ENCODE peak calls at places on chromosomes 16 and 17, in four cellular contexts. J is HCT116, T is SK-N-SH, X is K562. L is an unnamed sample.
A peak's percentile ranks its signal among the peaks of the same experiment; 100 is the strongest.

GRCh38 chr16:13852827-13853226 is 67.1 kb upstream of the ERCC4 start:
- DNase-seq in J (no peak), T (no peak), X (no peak), L (no peak)

GRCh38 chr16:83066011-83066410 is 439.2 kb downstream of the CDH13 start:
- DNase-seq in J (no peak), T (no peak), X (no peak), L (no peak)

GRCh38 chr16:2233872-2234812 is 2.1 kb upstream of the DNASE1L2 start:
- DNase-seq in J (no peak), T (no peak), X (no peak), L (no peak)

GRCh38 chr16:86107190-86107589 is 208.2 kb downstream of the IRF8 start:
- DNase-seq in J (no peak), T (no peak), X (no peak), L (no peak)

GRCh38 chr17:75271955-75272847 is 1.2 kb upstream of the MIF4GD start:
- DNase-seq in J (no peak), T (peak; percentile 78), X (peak; percentile 16), L (no peak)

GRCh38 chr16:67431805-67432476 is 1.0 kb downstream of the HSD11B2 start:
- DNase-seq in J (no peak), T (peak; percentile 51), X (no peak), L (no peak)

GRCh38 chr16:66911112-66911511 is 7.6 kb downstream of the CDH16 start:
- DNase-seq in J (no peak), T (no peak), X (no peak), L (no peak)

GRCh38 chr16:21302898-21303528 is 24.9 kb upstream of the CRYM start:
- DNase-seq in J (peak; percentile 28), T (no peak), X (peak; percentile 23), L (no peak)

GRCh38 chr16:74650966-74651567 is 15.6 kb downstream of the RFWD3 start:
- DNase-seq in J (peak; percentile 2), T (peak; percentile 31), X (no peak), L (no peak)

GRCh38 chr16:81261049-81261648 is 22.7 kb downstream of the BCO1 start:
- DNase-seq in J (peak; percentile 29), T (peak; percentile 36), X (peak; percentile 80), L (no peak)

GRCh38 chr17:2795412-2796163 is 650 bp upstream of the RAP1GAP2 start:
- DNase-seq in J (no peak), T (no peak), X (no peak), L (no peak)

GRCh38 chr16:85381738-85382592 is 231.2 kb upstream of the GSE1 start:
- DNase-seq in J (no peak), T (peak; percentile 87), X (peak; percentile 98), L (no peak)

GRCh38 chr16:82995927-82996441 is 369.2 kb downstream of the CDH13 start:
- DNase-seq in J (no peak), T (no peak), X (no peak), L (no peak)

GRCh38 chr16:35170610-35171009 is 1711.2 kb downstream of the TP53TG3F start:
- DNase-seq in J (no peak), T (no peak), X (no peak), L (no peak)

GRCh38 chr16:568401-569258 is 1.1 kb upstream of the PIGQ start:
- DNase-seq in J (no peak), T (no peak), X (peak; percentile 74), L (no peak)

GRCh38 chr16:564690-565419 is 1.9 kb upstream of the NHLRC4 start:
- DNase-seq in J (no peak), T (peak; percentile 62), X (no peak), L (no peak)

GRCh38 chr16:565420-566330 is 1.1 kb upstream of the NHLRC4 start:
- DNase-seq in J (no peak), T (peak; percentile 98), X (peak; percentile 49), L (peak; percentile 56)

GRCh38 chr16:567362-568256 is 804 bp downstream of the NHLRC4 start:
- DNase-seq in J (no peak), T (no peak), X (no peak), L (no peak)

GRCh38 chr16:566475-567361 is at the start of gene NHLRC4:
- DNase-seq in J (no peak), T (peak; percentile 80), X (peak; percentile 74), L (peak; percentile 89)
- TF ChIP-seq JUND in J (no peak), T (no peak), X (peak; percentile 89), L (no peak)

GRCh38 chr17:30116661-30117547 is at the start of gene NSRP1:
- DNase-seq in J (peak; percentile 88), T (peak; percentile 87), X (peak; percentile 90), L (peak; percentile 97)

GRCh38 chr17:30116345-30116660 is 313 bp upstream of the NSRP1 start:
- DNase-seq in J (no peak), T (no peak), X (peak; percentile 9), L (no peak)

GRCh38 chr17:30113213-30113612 is 3.4 kb upstream of the NSRP1 start:
- DNase-seq in J (no peak), T (no peak), X (no peak), L (peak; percentile 72)

GRCh38 chr17:30112794-30113193 is 3.8 kb upstream of the NSRP1 start:
- DNase-seq in J (no peak), T (no peak), X (no peak), L (no peak)

DNA sequence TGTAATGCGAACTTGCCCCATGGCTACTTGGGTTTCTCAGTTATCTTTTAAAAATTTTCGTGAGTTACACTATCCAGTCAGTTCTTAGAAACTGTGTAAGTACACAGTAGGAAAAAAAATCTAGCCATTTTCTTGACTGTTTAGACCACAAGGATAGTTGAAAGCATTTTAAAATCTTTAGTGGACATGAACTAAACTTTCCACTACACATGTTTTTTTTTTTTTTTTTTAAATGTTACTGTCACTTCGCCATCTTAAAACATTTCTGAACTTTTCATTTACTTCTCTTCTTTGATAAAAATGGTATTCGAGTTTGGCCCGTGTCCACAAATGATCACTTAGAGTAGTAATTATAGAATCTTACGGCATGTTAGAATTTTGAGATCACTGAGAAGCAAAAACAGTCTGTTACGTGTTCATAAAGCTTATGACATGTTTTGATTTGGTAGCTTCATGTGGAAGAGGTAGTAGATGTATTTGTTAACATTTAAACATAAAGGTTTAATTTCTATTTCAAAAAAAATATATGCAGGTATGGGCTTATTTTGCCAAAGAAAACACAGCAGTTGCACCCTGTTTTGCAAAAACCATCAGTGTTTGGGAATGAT is 1.0 kb downstream of the NSRP1 start:
- DNase-seq in J (no peak), T (no peak), X (no peak), L (no peak)
- TF ChIP-seq JUND in J (no peak), T (no peak), X (no peak), L (no peak)

GRCh38 chr16:27426423-27427408 is 24.7 kb downstream of the IL21R start:
- DNase-seq in J (peak; percentile 28), T (no peak), X (peak; percentile 31), L (no peak)
- TF ChIP-seq JUND in J (peak; percentile 11), T (peak; percentile 59), X (no peak), L (no peak)

GRCh38 chr17:56891751-56892150 is 22.1 kb downstream of the TRIM25 start:
- DNase-seq in J (no peak), T (peak; percentile 52), X (peak; percentile 49), L (no peak)
- TF ChIP-seq JUND in J (no peak), T (no peak), X (no peak), L (no peak)

GRCh38 chr17:37089998-37090397 is 141.2 kb downstream of the AATF start:
- DNase-seq in J (no peak), T (no peak), X (no peak), L (no peak)
- TF ChIP-seq JUND in J (no peak), T (no peak), X (no peak), L (no peak)

DNA sequence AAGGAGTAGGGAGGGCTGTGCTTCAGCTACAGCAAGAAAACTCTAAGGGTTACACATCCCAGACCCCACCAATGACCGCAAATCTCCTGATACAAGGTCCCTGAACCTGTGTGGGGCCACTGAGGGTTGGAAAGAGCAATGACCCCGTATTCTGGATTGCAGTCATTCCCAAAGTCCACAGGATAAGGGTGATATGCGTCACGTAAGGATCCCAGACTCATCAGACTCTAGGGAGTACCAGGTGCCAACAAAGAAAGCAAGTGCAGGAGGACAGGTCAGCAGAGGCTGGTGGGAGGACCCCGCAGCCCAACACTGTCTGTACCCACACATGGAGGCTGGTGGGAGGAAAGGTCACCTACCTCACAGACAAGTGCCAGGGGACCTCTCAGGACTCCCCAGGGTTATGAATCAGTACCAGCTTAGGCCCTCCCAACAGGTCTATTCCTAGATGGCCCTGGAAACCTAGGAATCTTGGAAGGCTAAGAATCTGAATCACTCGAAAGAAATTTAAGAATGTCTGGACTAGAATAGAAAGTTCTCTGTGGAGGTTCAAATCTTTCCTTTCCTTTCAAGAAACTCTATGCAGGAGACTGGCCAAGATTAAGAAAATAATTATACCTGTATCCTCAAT is 16.2 kb downstream of the PITPNA start:
- DNase-seq in J (no peak), T (no peak), X (no peak), L (no peak)
- TF ChIP-seq JUND in J (no peak), T (no peak), X (no peak), L (no peak)

GRCh38 chr17:41402161-41402560 is 4.8 kb upstream of the KRT31 start:
- DNase-seq in J (no peak), T (no peak), X (no peak), L (no peak)

GRCh38 chr17:41406205-41406604 is 8.8 kb upstream of the KRT31 start:
- DNase-seq in J (no peak), T (no peak), X (no peak), L (peak; percentile 81)

GRCh38 chr17:41403409-41404023 is 6.1 kb upstream of the KRT31 start:
- DNase-seq in J (peak; percentile 16), T (no peak), X (no peak), L (no peak)

GRCh38 chr17:41407226-41407625 is 9.8 kb upstream of the KRT31 start:
- DNase-seq in J (no peak), T (no peak), X (no peak), L (no peak)

DNA sequence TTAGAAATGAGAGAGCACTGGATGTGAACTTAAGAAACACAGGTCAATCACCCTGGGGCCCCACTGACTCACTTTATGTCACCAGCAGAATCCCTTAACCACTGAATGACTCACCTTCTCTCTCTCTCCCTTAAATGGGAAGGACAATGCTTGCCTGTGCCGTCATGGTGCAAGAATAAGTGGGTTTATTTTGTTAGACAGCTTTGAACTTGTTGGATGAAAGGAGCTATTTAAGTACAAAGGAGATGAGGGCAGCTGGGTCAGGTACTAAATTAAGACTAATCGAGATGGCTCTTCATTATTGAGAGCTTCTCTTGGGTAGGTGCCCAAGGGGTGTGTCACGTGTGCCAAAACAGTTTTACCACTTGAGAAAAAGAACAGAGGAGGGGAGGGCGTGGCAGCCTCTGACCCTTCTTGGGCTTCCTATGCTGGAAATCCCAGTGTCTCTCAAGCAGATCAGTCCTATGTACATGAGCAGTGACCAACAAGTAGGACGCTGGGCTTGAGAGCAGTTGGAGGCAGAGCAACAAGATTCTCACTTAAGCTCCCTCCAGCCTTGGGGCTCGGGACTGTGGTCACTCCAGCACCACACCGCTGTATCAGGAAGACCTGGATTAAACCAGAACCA is 6.7 kb upstream of the KRT31 start:
- DNase-seq in J (peak; percentile 99), T (no peak), X (no peak), L (no peak)
- TF ChIP-seq JUND in J (peak; percentile 100), T (peak; percentile 96), X (peak; percentile 58), L (no peak)

DNA sequence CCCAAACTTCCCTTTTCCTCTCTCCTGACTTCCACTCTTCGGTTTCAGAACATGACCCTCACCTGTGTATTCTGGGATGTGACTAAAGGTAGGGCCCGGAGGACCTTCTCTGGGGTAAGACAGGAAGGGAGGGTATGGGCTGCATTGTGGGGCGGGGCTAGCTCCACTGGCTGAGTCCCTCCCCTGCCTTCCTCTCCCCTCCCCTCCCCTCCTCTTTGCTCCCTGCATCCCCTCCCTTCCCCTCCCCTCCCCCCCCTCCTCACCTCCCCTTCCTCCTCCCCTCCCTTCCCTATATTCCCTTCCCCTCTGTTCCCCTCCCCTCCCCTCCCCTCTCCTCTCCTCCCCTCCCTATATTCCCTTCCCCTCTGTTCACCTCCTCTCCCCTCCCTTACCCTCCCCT is 11.7 kb downstream of the ADGRG3 start:
- DNase-seq in J (no peak), T (no peak), X (peak; percentile 54), L (no peak)
- TF ChIP-seq JUND in J (no peak), T (no peak), X (no peak), L (no peak)